ENCODE peak calls at places on chromosomes 6 and 20, in four cellular contexts. One of them, this sample, is unnamed.

GRCh38 chr6:31114970-31115849 is 610 bp downstream of the PSORS1C1 start:
- DNase-seq in AG04450: no peak
- DNase-seq in endothelial cell: no peak
- DNase-seq in HFF-Myc: no peak
- DNase-seq in this sample: peak

GRCh38 chr6:17968081-17968518 is 19.3 kb downstream of the KIF13A start:
- DNase-seq in endothelial cell: no peak
- DNase-seq in HFF-Myc: no peak
- DNase-seq in AG04450: no peak
- DNase-seq in this sample: no peak

GRCh38 chr20:62364911-62365736 is 2.0 kb downstream of the LAMA5 start:
- DNase-seq in AG04450: no peak
- DNase-seq in endothelial cell: no peak
- DNase-seq in HFF-Myc: no peak
- DNase-seq in this sample: no peak

GRCh38 chr6:4010682-4011081 is 68.3 kb downstream of the FAM217A start:
- DNase-seq in HFF-Myc: no peak
- DNase-seq in endothelial cell: no peak
- DNase-seq in AG04450: no peak
- DNase-seq in this sample: no peak

GRCh38 chr6:8940356-8940755 is 505.0 kb upstream of the SLC35B3 start:
- DNase-seq in AG04450: no peak
- DNase-seq in HFF-Myc: no peak
- DNase-seq in endothelial cell: no peak
- DNase-seq in this sample: no peak

GRCh38 chr6:11785449-11785951 is 6.9 kb upstream of the ADTRP start:
- DNase-seq in HFF-Myc: no peak
- DNase-seq in AG04450: no peak
- DNase-seq in endothelial cell: no peak
- DNase-seq in this sample: no peak

GRCh38 chr20:36214684-36215256 is 21.5 kb upstream of the AAR2 start:
- DNase-seq in HFF-Myc: no peak
- DNase-seq in endothelial cell: no peak
- DNase-seq in AG04450: peak
- DNase-seq in this sample: no peak

GRCh38 chr20:409697-410559 is 1.8 kb downstream of the RBCK1 start:
- DNase-seq in endothelial cell: no peak
- DNase-seq in HFF-Myc: no peak
- DNase-seq in AG04450: no peak
- DNase-seq in this sample: no peak

GRCh38 chr6:138520463-138520862 is 21.2 kb upstream of the NHSL1 start:
- DNase-seq in AG04450: no peak
- DNase-seq in HFF-Myc: no peak
- DNase-seq in endothelial cell: no peak
- DNase-seq in this sample: no peak

GRCh38 chr6:137816133-137816579 is 50.9 kb upstream of the TNFAIP3 start:
- DNase-seq in HFF-Myc: no peak
- DNase-seq in AG04450: no peak
- DNase-seq in endothelial cell: no peak
- DNase-seq in this sample: no peak

GRCh38 chr6:142266060-142266459 is 35.7 kb upstream of the ADGRG6 start:
- DNase-seq in HFF-Myc: no peak
- DNase-seq in endothelial cell: no peak
- DNase-seq in AG04450: no peak
- DNase-seq in this sample: no peak

GRCh38 chr6:70380771-70381435 is 32.4 kb upstream of the FAM135A start:
- DNase-seq in HFF-Myc: no peak
- DNase-seq in endothelial cell: no peak
- DNase-seq in AG04450: no peak
- DNase-seq in this sample: no peak

GRCh38 chr6:168404560-168404959 is 36.4 kb upstream of the SMOC2 start:
- DNase-seq in HFF-Myc: no peak
- DNase-seq in endothelial cell: no peak
- DNase-seq in AG04450: no peak
- DNase-seq in this sample: no peak

GRCh38 chr6:14552891-14553290 is 435.3 kb downstream of the CD83 start:
- DNase-seq in endothelial cell: no peak
- DNase-seq in AG04450: no peak
- DNase-seq in HFF-Myc: no peak
- DNase-seq in this sample: no peak

GRCh38 chr6:119148102-119148824 is 69.8 kb upstream of the FAM184A start:
- DNase-seq in endothelial cell: peak
- DNase-seq in AG04450: peak
- DNase-seq in HFF-Myc: peak
- DNase-seq in this sample: peak

GRCh38 chr6:18997375-18997826 is 610.3 kb downstream of the RNF144B start:
- DNase-seq in AG04450: no peak
- DNase-seq in endothelial cell: no peak
- DNase-seq in HFF-Myc: peak
- DNase-seq in this sample: peak

GRCh38 chr6:133983099-133983939 is 30.3 kb downstream of the TBPL1 start:
- DNase-seq in HFF-Myc: no peak
- DNase-seq in AG04450: no peak
- DNase-seq in endothelial cell: no peak
- DNase-seq in this sample: no peak

GRCh38 chr6:113586966-113587699 is 270.0 kb upstream of the MARCKS start:
- DNase-seq in HFF-Myc: no peak
- DNase-seq in AG04450: no peak
- DNase-seq in endothelial cell: no peak
- DNase-seq in this sample: no peak

GRCh38 chr6:54579011-54579410 is 267.6 kb upstream of the FAM83B start:
- DNase-seq in endothelial cell: no peak
- DNase-seq in AG04450: no peak
- DNase-seq in HFF-Myc: no peak
- DNase-seq in this sample: no peak

GRCh38 chr6:148348335-148348734 is 5.7 kb downstream of the SASH1 start:
- DNase-seq in HFF-Myc: no peak
- DNase-seq in endothelial cell: no peak
- DNase-seq in AG04450: no peak
- DNase-seq in this sample: no peak

GRCh38 chr6:47741807-47742206 is 40.0 kb upstream of the OPN5 start:
- DNase-seq in AG04450: no peak
- DNase-seq in HFF-Myc: no peak
- DNase-seq in endothelial cell: no peak
- DNase-seq in this sample: peak

GRCh38 chr6:140475086-140475485 is 1100.6 kb upstream of the CITED2 start:
- DNase-seq in AG04450: no peak
- DNase-seq in HFF-Myc: no peak
- DNase-seq in endothelial cell: no peak
- DNase-seq in this sample: no peak

GRCh38 chr6:37674161-37674560 is 23.5 kb downstream of the MDGA1 start:
- DNase-seq in HFF-Myc: no peak
- DNase-seq in AG04450: no peak
- DNase-seq in endothelial cell: no peak
- DNase-seq in this sample: no peak

GRCh38 chr6:32114853-32115252 is 5.7 kb upstream of the TNXB start:
- DNase-seq in endothelial cell: no peak
- DNase-seq in AG04450: no peak
- DNase-seq in HFF-Myc: no peak
- DNase-seq in this sample: no peak

GRCh38 chr6:128513878-128514277 is 6.5 kb downstream of the PTPRK start:
- DNase-seq in AG04450: no peak
- DNase-seq in endothelial cell: no peak
- DNase-seq in HFF-Myc: no peak
- DNase-seq in this sample: no peak

GRCh38 chr20:37295595-37295994 is 6.1 kb downstream of the MANBAL start:
- DNase-seq in endothelial cell: no peak
- DNase-seq in HFF-Myc: no peak
- DNase-seq in AG04450: no peak
- DNase-seq in this sample: no peak

GRCh38 chr6:53840027-53840426 is 45.2 kb downstream of the LRRC1 start:
- DNase-seq in AG04450: no peak
- DNase-seq in HFF-Myc: no peak
- DNase-seq in endothelial cell: no peak
- DNase-seq in this sample: no peak

GRCh38 chr20:41160686-41161085 is 23.3 kb downstream of the PLCG1 start:
- DNase-seq in HFF-Myc: no peak
- DNase-seq in endothelial cell: no peak
- DNase-seq in AG04450: no peak
- DNase-seq in this sample: no peak

GRCh38 chr6:47353822-47354221 is 44.1 kb upstream of the TNFRSF21 start:
- DNase-seq in AG04450: no peak
- DNase-seq in endothelial cell: no peak
- DNase-seq in HFF-Myc: no peak
- DNase-seq in this sample: no peak

GRCh38 chr6:19135706-19136105 is 701.5 kb upstream of the ID4 start:
- DNase-seq in AG04450: no peak
- DNase-seq in HFF-Myc: no peak
- DNase-seq in endothelial cell: no peak
- DNase-seq in this sample: no peak

GRCh38 chr20:56503911-56504310 is 20.6 kb upstream of the FAM209A start:
- DNase-seq in AG04450: no peak
- DNase-seq in endothelial cell: no peak
- DNase-seq in HFF-Myc: no peak
- DNase-seq in this sample: no peak

GRCh38 chr6:161094904-161095440 is 103.4 kb downstream of the MAP3K4 start:
- DNase-seq in endothelial cell: no peak
- DNase-seq in HFF-Myc: no peak
- DNase-seq in AG04450: no peak
- DNase-seq in this sample: no peak

GRCh38 chr20:38806855-38807655 is 1.6 kb downstream of the PPP1R16B start:
- DNase-seq in HFF-Myc: no peak
- DNase-seq in AG04450: no peak
- DNase-seq in endothelial cell: no peak
- DNase-seq in this sample: no peak

GRCh38 chr6:628772-629171 is 28.1 kb downstream of the HUS1B start:
- DNase-seq in AG04450: no peak
- DNase-seq in endothelial cell: no peak
- DNase-seq in HFF-Myc: no peak
- DNase-seq in this sample: no peak

GRCh38 chr20:43983359-43983758 is 68.7 kb downstream of the TOX2 start:
- DNase-seq in HFF-Myc: no peak
- DNase-seq in AG04450: no peak
- DNase-seq in endothelial cell: no peak
- DNase-seq in this sample: no peak
- TF ChIP-seq CTCF in HFF-Myc: peak
- TF ChIP-seq CTCF in AG04450: peak
- TF ChIP-seq CTCF in endothelial cell: peak
- TF ChIP-seq CTCF in this sample: peak

DNA sequence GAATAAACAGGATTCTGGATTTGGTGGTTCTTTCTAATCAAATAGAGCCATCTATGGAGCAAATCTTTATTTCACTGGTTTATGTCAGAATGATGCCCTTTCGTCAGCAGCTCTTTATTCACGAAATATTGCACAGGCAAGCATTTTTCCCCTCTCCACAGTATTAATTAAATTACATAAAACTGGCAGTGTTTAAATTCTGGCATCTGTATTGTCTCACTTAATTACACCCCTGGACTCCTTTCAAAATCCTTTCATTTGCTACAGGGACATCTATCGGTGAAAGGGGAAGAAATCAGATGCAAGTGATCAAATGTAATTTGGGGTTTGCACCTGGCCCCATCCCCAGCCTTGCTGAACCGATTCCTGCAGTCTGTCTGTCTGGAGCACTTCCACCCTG is 801.9 kb downstream of the QKI start:
- DNase-seq in HFF-Myc: no peak
- DNase-seq in endothelial cell: no peak
- DNase-seq in AG04450: no peak
- DNase-seq in this sample: no peak
- TF ChIP-seq CTCF in HFF-Myc: no peak
- TF ChIP-seq CTCF in endothelial cell: no peak
- TF ChIP-seq CTCF in AG04450: no peak
- TF ChIP-seq CTCF in this sample: no peak

GRCh38 chr20:59770851-59771250 is 162.6 kb downstream of the SYCP2 start:
- DNase-seq in AG04450: no peak
- DNase-seq in HFF-Myc: no peak
- DNase-seq in endothelial cell: no peak
- DNase-seq in this sample: no peak

GRCh38 chr20:59772373-59772705 is 161.1 kb downstream of the SYCP2 start:
- DNase-seq in AG04450: no peak
- DNase-seq in HFF-Myc: no peak
- DNase-seq in endothelial cell: no peak
- DNase-seq in this sample: no peak

GRCh38 chr20:59767656-59768055 is 163.3 kb downstream of the PHACTR3 start:
- DNase-seq in endothelial cell: no peak
- DNase-seq in HFF-Myc: no peak
- DNase-seq in AG04450: no peak
- DNase-seq in this sample: no peak

GRCh38 chr20:59771506-59772372 is 161.7 kb downstream of the SYCP2 start:
- DNase-seq in endothelial cell: no peak
- DNase-seq in HFF-Myc: no peak
- DNase-seq in AG04450: no peak
- DNase-seq in this sample: no peak

DNA sequence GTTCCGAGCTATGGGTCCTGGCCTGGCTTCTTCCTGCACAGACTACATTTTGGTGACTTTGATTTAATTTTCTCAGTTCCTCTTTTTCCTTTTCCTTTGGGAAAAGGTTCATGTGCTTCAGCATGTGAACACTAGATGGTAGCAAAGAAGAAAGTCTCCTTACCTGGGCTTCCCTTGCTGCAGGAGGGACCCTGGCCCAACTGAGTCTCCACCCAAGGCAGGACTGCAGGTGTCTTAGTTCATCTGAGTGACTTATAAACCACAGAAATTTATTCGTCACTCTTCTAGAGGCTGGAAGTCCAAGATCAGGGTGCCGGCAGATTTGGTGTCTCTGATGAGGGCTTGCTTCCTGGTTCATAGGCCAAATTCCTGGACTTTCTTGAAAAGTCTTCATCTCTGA is 163.2 kb downstream of the SYCP2 start:
- DNase-seq in endothelial cell: no peak
- DNase-seq in HFF-Myc: no peak
- DNase-seq in AG04450: no peak
- DNase-seq in this sample: no peak
- TF ChIP-seq CTCF in endothelial cell: peak
- TF ChIP-seq CTCF in HFF-Myc: no peak
- TF ChIP-seq CTCF in AG04450: no peak
- TF ChIP-seq CTCF in this sample: peak

GRCh38 chr20:21509597-21510331 is 4.1 kb downstream of the NKX2-2 start:
- DNase-seq in HFF-Myc: no peak
- DNase-seq in endothelial cell: no peak
- DNase-seq in AG04450: no peak
- DNase-seq in this sample: no peak
- TF ChIP-seq CTCF in HFF-Myc: no peak
- TF ChIP-seq CTCF in endothelial cell: no peak
- TF ChIP-seq CTCF in AG04450: no peak
- TF ChIP-seq CTCF in this sample: peak